ENCODE peak calls at places on chromosomes 7 and 10, in six cellular contexts. D, F, J, Y, R and X are unnamed samples.

GRCh38 chr10:33199731-33200130 is 134.7 kb downstream of the NRP1 start:
- DNase-seq in D (no peak), J (no peak), F (no peak), R (no peak), Y (no peak), X (no peak)

GRCh38 chr10:85888559-85888958 is 478.0 kb downstream of the GRID1 start:
- DNase-seq in R (no peak), F (no peak), J (no peak), Y (no peak), D (no peak), X (no peak)

GRCh38 chr10:128908109-128908898 is 558.7 kb upstream of the MGMT start:
- DNase-seq in Y (no peak), J (no peak), F (no peak), R (no peak), D (no peak), X (no peak)

GRCh38 chr7:108071551-108071950 is 58.6 kb downstream of the LAMB4 start:
- DNase-seq in D (no peak), Y (no peak), J (no peak), F (no peak), R (no peak), X (no peak)

GRCh38 chr10:101146392-101147251 is 15.5 kb downstream of the TLX1 start:
- DNase-seq in F (no peak), J (no peak), R (no peak), D (no peak), Y (no peak), X (no peak)

GRCh38 chr7:158413962-158414961 is 173.4 kb downstream of the PTPRN2 start:
- DNase-seq in Y (no peak), D (no peak), J (no peak), F (no peak), R (no peak), X (no peak)

GRCh38 chr10:117217196-117217761 is 20.0 kb downstream of the KCNK18 start:
- DNase-seq in R (no peak), D (no peak), F (no peak), Y (no peak), J (no peak), X (no peak)

GRCh38 chr10:5776881-5777197 is 36.4 kb downstream of the GDI2 start:
- DNase-seq in R (no peak), D (no peak), Y (no peak), F (no peak), J (no peak), X (no peak)

GRCh38 chr10:15775513-15775912 is 55.8 kb upstream of the ITGA8 start:
- DNase-seq in F (no peak), J (no peak), D (no peak), R (no peak), Y (no peak), X (no peak)

GRCh38 chr10:24114561-24114960 is 94.4 kb upstream of the KIAA1217 start:
- DNase-seq in R (no peak), Y (no peak), J (no peak), F (no peak), D (no peak), X (no peak)

GRCh38 chr7:97819161-97819560 is 53.0 kb downstream of the ASNS start:
- DNase-seq in D (no peak), F (no peak), J (no peak), Y (no peak), R (no peak), X (no peak)

GRCh38 chr10:118501637-118502440 is 93.6 kb downstream of the PRLHR start:
- DNase-seq in Y (peak), R (no peak), F (no peak), D (no peak), J (no peak), X (no peak)

GRCh38 chr7:24216576-24217116 is 67.3 kb upstream of the NPY start:
- DNase-seq in D (no peak), R (no peak), F (no peak), Y (no peak), J (no peak), X (no peak)

GRCh38 chr10:10520391-10521385 is 497.0 kb upstream of the CELF2 start:
- DNase-seq in F (no peak), J (no peak), D (no peak), R (no peak), Y (no peak), X (no peak)

GRCh38 chr10:101258179-101258885 is 29.1 kb upstream of the LBX1 start:
- DNase-seq in F (no peak), R (no peak), J (no peak), Y (peak), D (no peak), X (no peak)

GRCh38 chr10:72010234-72010992 is 46.2 kb downstream of the CHST3 start:
- DNase-seq in J (no peak), F (no peak), D (no peak), R (no peak), Y (no peak), X (no peak)

GRCh38 chr10:90227259-90227658 is 525.9 kb downstream of the KIF20B start:
- DNase-seq in D (no peak), Y (peak), R (no peak), F (no peak), J (no peak), X (no peak)

GRCh38 chr10:86349474-86349873 is 17.1 kb downstream of the GRID1 start:
- DNase-seq in J (no peak), F (no peak), R (no peak), Y (no peak), D (no peak), X (no peak)

GRCh38 chr10:33459597-33459996 is 125.1 kb upstream of the NRP1 start:
- DNase-seq in F (no peak), J (no peak), R (no peak), D (no peak), Y (no peak), X (no peak)

GRCh38 chr10:131810805-131811137 is 90.0 kb upstream of the PPP2R2D start:
- DNase-seq in Y (no peak), F (no peak), R (peak), J (no peak), D (no peak), X (no peak)

GRCh38 chr7:37666026-37666780 is 17.4 kb upstream of the GPR141 start:
- DNase-seq in D (no peak), R (no peak), Y (peak), J (no peak), F (no peak), X (no peak)

GRCh38 chr7:39616138-39616537 is 7.2 kb upstream of the RALA start:
- DNase-seq in F (no peak), R (no peak), J (no peak), Y (no peak), D (no peak), X (no peak)

GRCh38 chr10:69338547-69339450 is 60.5 kb downstream of the HK1 start:
- DNase-seq in J (no peak), D (no peak), R (no peak), Y (no peak), F (no peak), X (no peak)

GRCh38 chr10:63396123-63396719 is 69.6 kb downstream of the JMJD1C start:
- DNase-seq in R (no peak), J (no peak), Y (no peak), F (no peak), D (no peak), X (no peak)

GRCh38 chr10:132785433-132786278 is at the start of gene NKX6-2:
- DNase-seq in F (no peak), Y (no peak), J (no peak), R (no peak), D (no peak), X (no peak)

GRCh38 chr10:18542832-18543231 is 108.6 kb downstream of the NSUN6 start:
- DNase-seq in Y (no peak), J (no peak), D (no peak), F (no peak), R (no peak), X (no peak)

GRCh38 chr7:17934612-17935247 is 5.6 kb downstream of the SNX13 start:
- DNase-seq in Y (no peak), F (no peak), D (no peak), R (no peak), J (no peak), X (no peak)

GRCh38 chr10:55460008-55460407 is 659.0 kb upstream of the PCDH15 start:
- DNase-seq in J (no peak), Y (no peak), D (no peak), R (no peak), F (no peak), X (no peak)

GRCh38 chr7:79774150-79774549 is 320.7 kb upstream of the MAGI2 start:
- DNase-seq in J (no peak), F (no peak), Y (peak), D (no peak), R (no peak), X (no peak)

GRCh38 chr7:5692845-5693278 is 88.6 kb downstream of the RNF216 start:
- DNase-seq in J (no peak), D (no peak), F (no peak), Y (peak), R (no peak), X (no peak)

GRCh38 chr7:33986951-33987948 is 81.9 kb downstream of the BMPER start:
- DNase-seq in J (no peak), R (no peak), D (no peak), F (no peak), Y (peak), X (no peak)

GRCh38 chr7:30734497-30734896 is 17.4 kb upstream of the INMT start:
- DNase-seq in J (no peak), F (no peak), Y (no peak), D (no peak), R (no peak), X (no peak)

GRCh38 chr10:132297521-132297920 is 10.2 kb downstream of the STK32C start:
- DNase-seq in R (no peak), Y (no peak), D (no peak), F (no peak), J (no peak), X (no peak)

GRCh38 chr10:13503745-13504463 is 24.9 kb downstream of the BEND7 start:
- DNase-seq in F (no peak), D (no peak), R (no peak), J (no peak), Y (peak), X (no peak)

GRCh38 chr10:30911303-30911863 is 120.3 kb downstream of the ZNF438 start:
- DNase-seq in D (no peak), J (no peak), F (no peak), Y (no peak), R (no peak), X (no peak)

GRCh38 chr10:75228278-75228677 is 7.5 kb downstream of the COMTD1 start:
- DNase-seq in D (no peak), Y (no peak), R (no peak), F (no peak), J (no peak), X (no peak)

GRCh38 chr10:100104300-100104699 is 22.6 kb upstream of the CPN1 start:
- DNase-seq in Y (no peak), F (no peak), D (no peak), R (no peak), J (no peak), X (no peak)

GRCh38 chr10:100103581-100103980 is 21.9 kb upstream of the CPN1 start:
- DNase-seq in Y (no peak), R (no peak), D (no peak), J (no peak), F (no peak), X (no peak)

GRCh38 chr10:100101526-100102076 is 19.9 kb upstream of the CPN1 start:
- DNase-seq in D (no peak), R (no peak), J (no peak), F (no peak), Y (peak), X (no peak)

GRCh38 chr10:100106865-100107264 is 25.2 kb upstream of the CPN1 start:
- DNase-seq in D (no peak), J (no peak), F (no peak), R (no peak), Y (no peak), X (no peak)

GRCh38 chr10:100100651-100101525 is 19.2 kb upstream of the CPN1 start:
- DNase-seq in Y (peak), D (no peak), F (no peak), R (no peak), J (no peak), X (no peak)
- TF ChIP-seq CTCF in Y (no peak), D (no peak), F (no peak), R (no peak), J (no peak), X (peak)

DNA sequence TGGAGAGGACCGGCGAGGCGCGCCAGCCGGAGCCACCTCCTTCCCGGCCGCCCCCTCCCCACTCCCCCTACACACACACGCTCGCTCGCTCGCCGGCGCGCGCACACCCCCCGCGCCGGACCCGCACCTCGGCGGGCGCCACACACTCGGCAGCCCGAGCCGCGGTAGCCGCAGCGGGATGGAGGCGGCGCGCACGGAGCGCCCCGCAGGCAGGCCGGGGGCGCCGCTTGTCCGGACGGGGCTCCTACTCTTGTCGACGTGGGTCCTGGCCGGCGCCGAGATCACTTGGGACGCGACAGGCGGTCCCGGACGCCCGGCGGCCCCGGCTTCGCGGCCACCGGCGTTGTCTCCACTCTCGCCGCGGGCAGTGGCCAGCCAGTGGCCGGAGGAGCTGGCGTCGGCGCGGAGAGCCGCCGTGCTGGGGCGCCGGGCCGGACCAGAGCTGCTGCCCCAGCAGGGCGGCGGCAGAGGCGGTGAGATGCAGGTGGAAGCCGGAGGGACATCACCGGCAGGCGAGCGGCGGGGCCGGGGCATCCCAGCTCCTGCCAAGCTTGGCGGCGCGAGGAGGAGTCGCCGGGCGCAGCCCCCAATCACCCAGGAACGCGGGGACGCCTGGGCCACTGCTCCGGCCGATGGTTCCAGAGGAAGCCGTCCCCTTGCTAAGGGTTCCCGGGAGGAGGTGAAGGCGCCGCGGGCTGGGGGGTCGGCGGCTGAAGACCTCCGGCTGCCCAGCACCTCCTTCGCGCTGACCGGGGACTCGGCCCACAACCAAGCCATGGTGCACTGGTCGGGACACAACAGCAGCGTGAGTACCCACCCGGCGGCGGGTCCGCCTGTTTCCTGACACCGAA is at the start of gene SORCS3:
- DNase-seq in F (no peak), R (no peak), Y (no peak), J (no peak), D (no peak), X (peak)
- TF ChIP-seq CTCF in F (no peak), R (no peak), Y (no peak), J (no peak), D (no peak), X (no peak)

GRCh38 chr7:44367475-44368030 is 42.2 kb upstream of the CAMK2B start:
- DNase-seq in D (no peak), R (peak), Y (no peak), F (no peak), J (no peak), X (no peak)

GRCh38 chr7:44368885-44369284 is 43.5 kb upstream of the CAMK2B start:
- DNase-seq in Y (peak), F (no peak), R (no peak), D (no peak), J (no peak), X (no peak)

GRCh38 chr7:44373418-44373740 is 48.0 kb upstream of the CAMK2B start:
- DNase-seq in Y (no peak), J (no peak), D (no peak), F (no peak), R (no peak), X (no peak)

GRCh38 chr7:44372560-44373417 is 47.4 kb upstream of the CAMK2B start:
- DNase-seq in F (no peak), Y (no peak), J (no peak), R (no peak), D (no peak), X (no peak)

DNA sequence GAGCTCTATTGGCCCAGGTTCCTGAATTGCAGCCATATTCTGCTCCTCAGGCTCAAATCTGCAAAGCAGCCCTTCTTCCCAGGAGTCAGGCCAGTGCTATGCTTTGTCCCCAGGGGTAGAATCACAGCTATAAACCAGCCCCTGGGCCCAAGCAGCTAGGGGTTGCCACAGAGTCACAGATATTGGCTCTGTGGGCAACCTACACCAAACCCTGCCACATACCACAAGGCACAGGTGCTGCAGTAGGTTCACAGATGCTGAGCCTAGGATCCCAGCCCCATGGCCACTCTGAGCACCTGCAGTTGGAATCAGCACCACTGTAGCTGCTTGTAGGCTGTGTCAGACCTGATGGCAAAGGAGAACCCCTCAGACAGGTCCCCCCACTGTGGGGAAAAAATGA is 43.1 kb upstream of the CAMK2B start:
- DNase-seq in R (peak), J (no peak), D (no peak), Y (no peak), F (no peak), X (no peak)
- TF ChIP-seq CTCF in R (no peak), J (no peak), D (no peak), Y (no peak), F (no peak), X (no peak)

GRCh38 chr10:115093286-115093775 is at the start of gene ATRNL1:
- DNase-seq in R (peak), Y (no peak), D (peak), F (no peak), J (peak), X (peak)

GRCh38 chr10:115092258-115092554 is 959 bp upstream of the ATRNL1 start:
- DNase-seq in J (no peak), Y (no peak), D (no peak), R (no peak), F (no peak), X (no peak)

GRCh38 chr10:115094605-115095004 is 1.4 kb downstream of the ATRNL1 start:
- DNase-seq in Y (no peak), R (no peak), J (no peak), F (no peak), D (no peak), X (no peak)

GRCh38 chr10:115092555-115093285 is 445 bp upstream of the ATRNL1 start:
- DNase-seq in D (no peak), R (no peak), F (no peak), J (peak), Y (no peak), X (peak)

GRCh38 chr10:115093776-115094361 is 704 bp downstream of the ATRNL1 start:
- DNase-seq in J (peak), R (no peak), D (peak), Y (no peak), F (no peak), X (no peak)
- TF ChIP-seq CTCF in J (no peak), R (no peak), D (no peak), Y (no peak), F (no peak), X (peak)

GRCh38 chr7:123749537-123749857 is 694 bp upstream of the WASL start:
- DNase-seq in D (no peak), F (no peak), J (no peak), Y (peak), R (no peak), X (no peak)
- TF ChIP-seq CTCF in D (peak), F (no peak), J (no peak), Y (no peak), R (no peak), X (peak)

GRCh38 chr10:124942317-124943169 is 620 bp downstream of the ZRANB1 start:
- DNase-seq in R (no peak), F (no peak), J (no peak), Y (no peak), D (no peak), X (no peak)

GRCh38 chr10:124939290-124939689 is 2.6 kb upstream of the ZRANB1 start:
- DNase-seq in R (no peak), F (no peak), D (no peak), Y (no peak), J (no peak), X (no peak)

GRCh38 chr10:124943301-124944092 is 1.6 kb downstream of the ZRANB1 start:
- DNase-seq in Y (peak), J (no peak), R (no peak), D (no peak), F (no peak), X (no peak)

GRCh38 chr10:124944982-124945381 is 3.1 kb downstream of the ZRANB1 start:
- DNase-seq in Y (no peak), D (no peak), J (no peak), F (no peak), R (no peak), X (no peak)

GRCh38 chr10:124941823-124942222 is at the start of gene ZRANB1:
- DNase-seq in J (no peak), Y (no peak), D (no peak), R (no peak), F (no peak), X (no peak)
- TF ChIP-seq CTCF in J (no peak), Y (no peak), D (no peak), R (no peak), F (no peak), X (no peak)

GRCh38 chr7:150322833-150323681 is at the start of the genes ACTR3C and LRRC61:
- DNase-seq in J (no peak), R (peak), D (peak), Y (peak), F (no peak), X (peak)
- TF ChIP-seq CTCF in J (no peak), R (no peak), D (no peak), Y (peak), F (no peak), X (peak)

GRCh38 chr7:147805996-147806576 is 784.5 kb upstream of the C7orf33 start:
- DNase-seq in Y (no peak), J (no peak), R (no peak), F (no peak), D (no peak), X (no peak)
- TF ChIP-seq CTCF in Y (no peak), J (peak), R (no peak), F (no peak), D (no peak), X (peak)

GRCh38 chr7:127504715-127505114 is 80.7 kb downstream of the GCC1 start:
- DNase-seq in F (no peak), Y (peak), D (no peak), J (no peak), R (no peak), X (no peak)
- TF ChIP-seq CTCF in F (no peak), Y (peak), D (no peak), J (no peak), R (no peak), X (peak)